ENCODE peak calls at places on chromosomes 5 and 9, in ten cellular contexts. D, J, T, U, B, W, I, R, K and X are unnamed samples.

GRCh38 chr9:4894076-4894475 is 91.0 kb upstream of the JAK2 start:
- DNase-seq in D (no peak), J (no peak), T (peak; percentile 73), U (no peak), B (peak; percentile 24), W (no peak), I (peak; percentile 80), R (no peak), K (no peak), X (peak; percentile 0)

GRCh38 chr5:131622633-131623032 is 12.4 kb downstream of the RAPGEF6 start:
- DNase-seq in D (no peak), J (no peak), T (peak; percentile 71), U (no peak), B (peak; percentile 75), W (no peak), I (peak; percentile 80), R (no peak), K (no peak), X (no peak)

GRCh38 chr9:136946893-136947891 is 2.1 kb downstream of the C8G start:
- DNase-seq in D (peak; percentile 78), J (no peak), T (no peak), U (no peak), B (no peak), W (no peak), I (no peak), R (no peak), K (no peak), X (no peak)

GRCh38 chr5:167466992-167467391 is 824.5 kb upstream of the WWC1 start:
- DNase-seq in D (no peak), J (no peak), T (no peak), U (no peak), B (no peak), W (no peak), I (no peak), R (no peak), K (no peak), X (no peak)

GRCh38 chr9:130117816-130118632 is 54.2 kb upstream of the NCS1 start:
- DNase-seq in D (no peak), J (no peak), T (peak; percentile 67), U (no peak), B (peak; percentile 38), W (no peak), I (peak; percentile 94), R (no peak), K (no peak), X (no peak)

GRCh38 chr5:126656397-126657007 is 55.8 kb downstream of the PHAX start:
- DNase-seq in D (no peak), J (no peak), T (peak; percentile 14), U (peak; percentile 59), B (no peak), W (no peak), I (peak; percentile 71), R (peak; percentile 5), K (no peak), X (peak; percentile 73)

GRCh38 chr5:138655530-138656245 is 80.5 kb upstream of the HSPA9 start:
- DNase-seq in D (peak; percentile 72), J (no peak), T (no peak), U (no peak), B (no peak), W (no peak), I (no peak), R (no peak), K (peak; percentile 21), X (no peak)

GRCh38 chr5:180830253-180831138 is 27.9 kb upstream of the MGAT1 start:
- DNase-seq in D (peak; percentile 88), J (no peak), T (peak; percentile 35), U (peak; percentile 44), B (peak; percentile 13), W (no peak), I (peak; percentile 79), R (peak; percentile 63), K (peak; percentile 78), X (peak; percentile 55)

GRCh38 chr5:139394654-139395566 is at the start of gene PROB1:
- DNase-seq in D (peak; percentile 88), J (no peak), T (no peak), U (no peak), B (no peak), W (no peak), I (peak; percentile 47), R (no peak), K (no peak), X (no peak)

GRCh38 chr5:37717613-37718431 is 122.0 kb downstream of the GDNF start:
- DNase-seq in D (no peak), J (peak; percentile 84), T (peak; percentile 90), U (peak; percentile 79), B (no peak), W (no peak), I (peak; percentile 53), R (no peak), K (peak; percentile 63), X (peak; percentile 73)

GRCh38 chr5:102380174-102380573 is 84.1 kb upstream of the SLCO4C1 start:
- DNase-seq in D (no peak), J (no peak), T (no peak), U (no peak), B (no peak), W (no peak), I (no peak), R (no peak), K (no peak), X (no peak)

GRCh38 chr5:35838370-35839042 is 18.2 kb upstream of the IL7R start:
- DNase-seq in D (no peak), J (no peak), T (no peak), U (no peak), B (no peak), W (no peak), I (peak; percentile 17), R (no peak), K (no peak), X (no peak)

GRCh38 chr5:18305288-18305899 is 671.1 kb downstream of the TAF11L14 start:
- DNase-seq in D (no peak), J (peak; percentile 53), T (peak; percentile 14), U (peak; percentile 71), B (no peak), W (no peak), I (peak; percentile 58), R (no peak), K (no peak), X (peak; percentile 46)

GRCh38 chr5:133928690-133929393 is 39.6 kb downstream of the C5orf15 start:
- DNase-seq in D (no peak), J (no peak), T (no peak), U (no peak), B (no peak), W (no peak), I (no peak), R (no peak), K (no peak), X (no peak)

GRCh38 chr5:113601423-113601822 is 87.9 kb downstream of the YTHDC2 start:
- DNase-seq in D (no peak), J (no peak), T (no peak), U (no peak), B (no peak), W (no peak), I (no peak), R (no peak), K (no peak), X (no peak)

GRCh38 chr5:155620819-155621410 is 607.4 kb downstream of the KIF4B start:
- DNase-seq in D (no peak), J (no peak), T (no peak), U (no peak), B (no peak), W (no peak), I (no peak), R (no peak), K (no peak), X (no peak)

GRCh38 chr9:128552744-128553221 is 396 bp downstream of the SPTAN1 start:
- DNase-seq in D (peak; percentile 87), J (no peak), T (no peak), U (peak; percentile 24), B (no peak), W (no peak), I (peak; percentile 72), R (peak; percentile 40), K (no peak), X (peak; percentile 66)

GRCh38 chr9:68654075-68654474 is 51.0 kb upstream of the PIP5K1B start:
- DNase-seq in D (no peak), J (no peak), T (no peak), U (no peak), B (no peak), W (no peak), I (no peak), R (no peak), K (no peak), X (no peak)

GRCh38 chr9:89605181-89606048 is 603 bp downstream of the GADD45G start:
- DNase-seq in D (peak; percentile 85), J (no peak), T (peak; percentile 58), U (peak; percentile 9), B (peak; percentile 33), W (no peak), I (peak; percentile 89), R (peak; percentile 27), K (peak; percentile 68), X (peak; percentile 59)
- H3K27ac ChIP-seq in D (peak overlapping the region; percentile 74), J (no peak overlapping the region), T (no peak overlapping the region), U (peak overlapping the region; percentile 65), B (no peak overlapping the region), W (no peak overlapping the region), I (peak overlapping the region; percentile 58), R (no peak overlapping the region), K (peak overlapping the region; percentile 90), X (peak overlapping the region; percentile 50)

GRCh38 chr5:10736354-10736753 is 24.7 kb downstream of the DAP start:
- DNase-seq in D (no peak), J (no peak), T (no peak), U (no peak), B (no peak), W (no peak), I (no peak), R (no peak), K (no peak), X (no peak)
- H3K27ac ChIP-seq in D (no peak overlapping the region), J (no peak overlapping the region), T (no peak overlapping the region), U (no peak overlapping the region), B (no peak overlapping the region), W (no peak overlapping the region), I (no peak overlapping the region), R (no peak overlapping the region), K (peak overlapping the region; percentile 71), X (no peak overlapping the region)

DNA sequence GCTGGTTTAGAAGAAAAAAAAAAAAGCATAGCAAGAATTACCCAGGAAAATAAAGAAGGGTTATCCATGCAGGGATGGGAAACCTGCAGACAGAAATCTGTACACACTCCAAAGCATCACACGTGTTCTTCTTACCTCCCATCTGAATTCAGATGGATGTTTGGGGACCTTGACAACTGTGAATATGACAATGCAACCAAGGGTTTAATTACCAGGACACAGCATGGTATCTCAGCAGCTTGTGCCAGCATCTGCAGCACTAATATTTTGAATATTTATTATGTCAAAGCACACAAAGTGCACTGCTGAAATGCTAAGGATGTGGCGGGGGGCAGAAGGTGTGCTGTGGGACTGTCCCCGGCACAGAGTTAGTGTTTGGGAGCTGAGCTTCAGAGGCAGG is 47.9 kb downstream of the SLIT3 start:
- DNase-seq in D (no peak), J (no peak), T (no peak), U (no peak), B (no peak), W (no peak), I (no peak), R (no peak), K (no peak), X (no peak)
- H3K27ac ChIP-seq in D (no peak overlapping the region), J (no peak overlapping the region), T (no peak overlapping the region), U (no peak overlapping the region), B (no peak overlapping the region), W (no peak overlapping the region), I (no peak overlapping the region), R (no peak overlapping the region), K (no peak overlapping the region), X (no peak overlapping the region)

DNA sequence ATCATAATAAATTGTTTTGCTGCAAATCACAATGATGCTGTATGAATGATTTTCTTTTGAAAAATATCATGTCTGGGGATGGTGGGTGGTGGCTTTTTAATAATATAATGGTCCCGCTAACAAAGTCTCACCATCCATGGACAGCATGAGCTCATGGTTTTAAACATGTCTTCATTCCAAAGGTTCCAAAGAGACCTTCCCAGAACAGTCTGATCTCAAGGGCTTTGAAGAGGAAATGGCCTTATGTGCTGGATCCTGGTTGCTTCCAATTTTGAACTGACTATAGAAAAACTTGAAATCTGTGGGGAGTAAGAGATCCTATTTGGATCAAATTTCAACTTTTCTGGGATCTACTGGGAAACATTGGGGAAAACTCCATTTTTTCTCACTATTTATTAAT is 121.8 kb downstream of the ADAMTS12 start:
- DNase-seq in D (no peak), J (no peak), T (no peak), U (no peak), B (no peak), W (no peak), I (no peak), R (no peak), K (no peak), X (no peak)
- H3K27ac ChIP-seq in D (no peak overlapping the region), J (no peak overlapping the region), T (no peak overlapping the region), U (no peak overlapping the region), B (no peak overlapping the region), W (no peak overlapping the region), I (no peak overlapping the region), R (no peak overlapping the region), K (no peak overlapping the region), X (no peak overlapping the region)